ENCODE peak calls at places on chromosomes 7 and 10, in ten cellular contexts. B is GM12865, I is choroid plexus epithelial cell, X is AG10803, G is Caco-2, M is stomach, L is pancreas, W is AG09319, K is fibroblast of mammary gland, P is neural crest cell. V is an unnamed sample.

GRCh38 chr10:33509231-33509871 is 174.9 kb upstream of the NRP1 start:
- DNase-seq in I (peak; percentile 90), W (peak; percentile 36), K (peak; percentile 84), M (peak; percentile 31), X (peak; percentile 77), L (peak; percentile 45), B (peak; percentile 81), G (peak; percentile 91), P (no peak), V (no peak)

GRCh38 chr10:80187465-80188409 is 17.6 kb downstream of the ANXA11 start:
- DNase-seq in P (no peak), I (no peak), B (peak; percentile 51), G (no peak), W (no peak), X (no peak), M (peak; percentile 62), K (no peak), L (no peak), V (peak; percentile 22)

GRCh38 chr7:23093111-23093510 is 12.5 kb upstream of the KLHL7 start:
- DNase-seq in G (no peak), M (no peak), W (no peak), K (peak; percentile 70), P (no peak), X (no peak), I (no peak), L (no peak), B (no peak), V (no peak)

GRCh38 chr10:100962346-100963080 is 6.8 kb upstream of the SEMA4G start:
- DNase-seq in I (no peak), K (no peak), M (no peak), B (no peak), P (no peak), G (no peak), X (no peak), L (no peak), W (no peak), V (no peak)

GRCh38 chr7:51054231-51054630 is 262.4 kb downstream of the COBL start:
- DNase-seq in M (no peak), I (no peak), K (no peak), B (no peak), W (no peak), L (no peak), X (no peak), P (no peak), G (no peak), V (no peak)

GRCh38 chr7:32586291-32587221 is 91.3 kb downstream of the AVL9 start:
- DNase-seq in L (no peak), W (peak; percentile 61), X (peak; percentile 96), I (peak; percentile 99), G (no peak), K (peak; percentile 97), M (no peak), P (no peak), B (no peak), V (no peak)

GRCh38 chr7:126185959-126186580 is 1066.7 kb downstream of the GRM8 start:
- DNase-seq in B (no peak), I (no peak), P (peak; percentile 16), W (no peak), X (no peak), L (no peak), K (no peak), G (peak; percentile 33), M (no peak), V (no peak)

GRCh38 chr7:74606101-74606908 is 51.2 kb upstream of the GTF2I start:
- DNase-seq in L (peak; percentile 50), P (no peak), W (no peak), G (no peak), I (no peak), K (no peak), B (peak; percentile 55), X (no peak), M (peak; percentile 57), V (no peak)

GRCh38 chr10:124614003-124614659 is 130.0 kb downstream of the FAM53B start:
- DNase-seq in X (no peak), K (no peak), L (no peak), I (no peak), B (peak; percentile 82), P (no peak), W (no peak), M (no peak), G (no peak), V (no peak)

GRCh38 chr10:79491171-79491835 is 21.0 kb upstream of the EIF5AL1 start:
- DNase-seq in X (no peak), W (no peak), P (no peak), L (no peak), B (peak; percentile 29), I (no peak), M (no peak), G (no peak), K (no peak), V (no peak)

GRCh38 chr7:15795371-15795770 is 108.9 kb upstream of the MEOX2 start:
- DNase-seq in P (no peak), L (no peak), X (no peak), M (no peak), B (no peak), W (no peak), I (no peak), G (no peak), K (peak; percentile 18), V (no peak)

GRCh38 chr10:49600046-49600445 is 10.1 kb upstream of the SLC18A3 start:
- DNase-seq in P (no peak), G (no peak), X (no peak), I (no peak), K (no peak), B (no peak), M (no peak), W (no peak), L (no peak), V (no peak)

GRCh38 chr7:28811003-28811402 is 147.1 kb downstream of the TRIL start:
- DNase-seq in G (no peak), W (no peak), P (no peak), I (no peak), L (no peak), X (peak; percentile 13), K (no peak), M (no peak), B (no peak), V (no peak)

GRCh38 chr10:132036887-132037675 is 28.7 kb upstream of the JAKMIP3 start:
- DNase-seq in M (no peak), I (peak; percentile 17), P (no peak), G (no peak), W (no peak), X (no peak), K (no peak), B (no peak), L (no peak), V (no peak)
- TF ChIP-seq CTCF in M (no peak), I (no peak), P (peak; percentile 21), G (peak; percentile 8), W (no peak), X (no peak), K (no peak), B (no peak), L (no peak), V (no peak)

GRCh38 chr7:141974831-141975230 is 1.3 kb upstream of the TAS2R38 start:
- DNase-seq in L (no peak), P (no peak), X (no peak), K (peak; percentile 6), W (no peak), I (peak; percentile 21), G (peak; percentile 44), M (peak; percentile 46), B (peak; percentile 21), V (no peak)
- TF ChIP-seq CTCF in L (peak; percentile 21), P (peak; percentile 59), X (peak; percentile 8), K (peak; percentile 16), W (no peak), I (peak; percentile 43), G (peak; percentile 65), M (no peak), B (peak; percentile 19), V (no peak)

GRCh38 chr10:110497438-110498086 is at the start of gene DUSP5:
- DNase-seq in W (peak; percentile 89), K (peak; percentile 90), P (peak; percentile 88), X (peak; percentile 93), B (peak; percentile 97), M (peak; percentile 95), G (peak; percentile 91), L (peak; percentile 88), I (peak; percentile 96), V (peak; percentile 85)

GRCh38 chr10:110496553-110497437 is 912 bp upstream of the DUSP5 start:
- DNase-seq in W (no peak), X (no peak), P (no peak), M (no peak), L (no peak), I (no peak), B (no peak), G (no peak), K (no peak), V (peak; percentile 34)

GRCh38 chr10:110494532-110494931 is 3.2 kb upstream of the DUSP5 start:
- DNase-seq in G (no peak), X (no peak), P (no peak), L (no peak), I (no peak), B (no peak), M (no peak), W (no peak), K (peak; percentile 53), V (no peak)

GRCh38 chr10:110493832-110494426 is 3.8 kb upstream of the DUSP5 start:
- DNase-seq in G (no peak), B (no peak), K (peak; percentile 29), X (no peak), W (no peak), I (peak; percentile 39), L (no peak), P (no peak), M (no peak), V (no peak)

DNA sequence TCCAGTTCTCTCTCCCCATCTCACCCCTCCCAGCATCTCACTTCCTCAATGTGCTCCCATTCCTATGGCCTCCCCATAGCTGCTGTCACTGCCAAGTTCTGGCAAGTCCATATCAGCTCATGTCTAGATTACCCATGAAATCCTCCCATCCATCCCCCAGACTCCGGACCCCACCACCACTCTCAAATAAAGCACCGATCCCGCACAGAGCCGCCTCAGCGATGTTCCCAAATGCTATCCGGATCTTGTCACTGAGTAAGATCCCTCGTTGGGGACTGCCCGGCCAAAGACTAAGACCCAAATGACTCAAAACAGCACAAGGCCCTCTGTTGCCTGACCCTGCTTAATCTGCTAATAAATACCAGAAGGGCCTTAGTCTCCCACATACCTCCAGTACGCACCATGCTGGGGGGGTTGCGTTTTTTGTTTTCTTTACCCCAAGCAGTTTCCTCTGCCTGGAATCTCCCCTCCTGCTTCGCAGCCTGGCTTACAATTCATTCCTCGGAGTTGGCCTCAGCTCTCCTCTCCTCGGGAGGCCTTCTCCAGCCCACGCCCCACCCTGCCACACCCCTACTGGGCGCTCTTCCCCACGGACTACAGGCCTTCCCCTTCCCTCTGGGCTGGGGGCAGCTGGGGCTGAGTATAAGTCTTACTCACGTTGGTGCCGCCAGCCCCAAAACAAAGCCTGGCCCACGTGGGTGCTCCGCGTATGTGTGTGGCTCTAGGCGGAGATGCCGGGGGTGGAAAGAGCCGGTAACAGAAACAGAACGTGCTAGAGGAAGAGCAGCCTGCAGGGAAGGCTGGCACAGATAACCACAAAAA is 1.8 kb upstream of the DUSP5 start:
- DNase-seq in X (peak; percentile 85), B (peak; percentile 50), P (no peak), I (peak; percentile 97), G (no peak), L (no peak), W (no peak), K (peak; percentile 97), M (peak; percentile 29), V (peak; percentile 62)
- TF ChIP-seq CTCF in X (no peak), B (no peak), P (no peak), I (no peak), G (no peak), L (no peak), W (no peak), K (no peak), M (no peak), V (no peak)

GRCh38 chr7:65840446-65840845 is 32.4 kb upstream of the VKORC1L1 start:
- DNase-seq in X (no peak), I (no peak), K (peak; percentile 62), G (no peak), M (no peak), P (peak; percentile 19), L (peak; percentile 45), W (no peak), B (peak; percentile 9), V (no peak)

GRCh38 chr7:65839846-65840245 is 33.0 kb upstream of the VKORC1L1 start:
- DNase-seq in M (no peak), L (no peak), B (no peak), G (no peak), W (no peak), X (no peak), I (no peak), K (no peak), P (no peak), V (no peak)
- TF ChIP-seq CTCF in M (no peak), L (no peak), B (no peak), G (no peak), W (no peak), X (no peak), I (no peak), K (no peak), P (no peak), V (no peak)